ENCODE peak calls at places on chromosomes 12 and 14, in ten cellular contexts. One of them, this sample, is unnamed.

GRCh38 chr12:131011165-131012079 is 57.7 kb downstream of the ADGRD1 start:
- DNase-seq in pancreas: no peak
- DNase-seq in ascending aorta: no peak
- DNase-seq in fibroblast of lung: no peak
- DNase-seq in thoracic aorta: no peak
- DNase-seq in naive thymus-derived CD4-positive, alpha-beta T cell: no peak
- DNase-seq in tibial artery: peak; percentile 75
- DNase-seq in heart left ventricle: no peak
- DNase-seq in kidney: no peak
- DNase-seq in cardiac muscle cell: peak; percentile 4
- DNase-seq in this sample: no peak

GRCh38 chr12:108559748-108560147 is 1.2 kb downstream of the SART3 start:
- DNase-seq in heart left ventricle: no peak
- DNase-seq in naive thymus-derived CD4-positive, alpha-beta T cell: no peak
- DNase-seq in ascending aorta: no peak
- DNase-seq in tibial artery: no peak
- DNase-seq in kidney: no peak
- DNase-seq in cardiac muscle cell: no peak
- DNase-seq in fibroblast of lung: no peak
- DNase-seq in thoracic aorta: no peak
- DNase-seq in pancreas: no peak
- DNase-seq in this sample: no peak

GRCh38 chr12:131140069-131140435 is 186.3 kb downstream of the ADGRD1 start:
- DNase-seq in pancreas: no peak
- DNase-seq in cardiac muscle cell: no peak
- DNase-seq in tibial artery: no peak
- DNase-seq in kidney: no peak
- DNase-seq in heart left ventricle: no peak
- DNase-seq in ascending aorta: no peak
- DNase-seq in thoracic aorta: no peak
- DNase-seq in naive thymus-derived CD4-positive, alpha-beta T cell: no peak
- DNase-seq in fibroblast of lung: no peak
- DNase-seq in this sample: no peak

GRCh38 chr12:79725987-79726386 is 35.2 kb upstream of the PAWR start:
- DNase-seq in naive thymus-derived CD4-positive, alpha-beta T cell: no peak
- DNase-seq in fibroblast of lung: peak; percentile 88
- DNase-seq in pancreas: no peak
- DNase-seq in ascending aorta: no peak
- DNase-seq in kidney: no peak
- DNase-seq in heart left ventricle: no peak
- DNase-seq in thoracic aorta: no peak
- DNase-seq in tibial artery: no peak
- DNase-seq in cardiac muscle cell: peak; percentile 61
- DNase-seq in this sample: no peak

GRCh38 chr12:18551703-18552102 is 186.1 kb downstream of the PLCZ1 start:
- DNase-seq in ascending aorta: no peak
- DNase-seq in heart left ventricle: no peak
- DNase-seq in kidney: no peak
- DNase-seq in cardiac muscle cell: no peak
- DNase-seq in naive thymus-derived CD4-positive, alpha-beta T cell: no peak
- DNase-seq in fibroblast of lung: no peak
- DNase-seq in thoracic aorta: no peak
- DNase-seq in tibial artery: no peak
- DNase-seq in pancreas: no peak
- DNase-seq in this sample: no peak

GRCh38 chr14:67541448-67542387 is 8.6 kb downstream of the PLEKHH1 start:
- DNase-seq in tibial artery: no peak
- DNase-seq in ascending aorta: no peak
- DNase-seq in heart left ventricle: no peak
- DNase-seq in cardiac muscle cell: no peak
- DNase-seq in fibroblast of lung: no peak
- DNase-seq in naive thymus-derived CD4-positive, alpha-beta T cell: no peak
- DNase-seq in pancreas: peak; percentile 65
- DNase-seq in thoracic aorta: no peak
- DNase-seq in kidney: no peak
- DNase-seq in this sample: no peak

GRCh38 chr12:57883700-57884099 is 37.2 kb upstream of the CTDSP2 start:
- DNase-seq in thoracic aorta: no peak
- DNase-seq in naive thymus-derived CD4-positive, alpha-beta T cell: no peak
- DNase-seq in kidney: no peak
- DNase-seq in ascending aorta: no peak
- DNase-seq in heart left ventricle: no peak
- DNase-seq in tibial artery: no peak
- DNase-seq in cardiac muscle cell: no peak
- DNase-seq in pancreas: no peak
- DNase-seq in fibroblast of lung: no peak
- DNase-seq in this sample: no peak

GRCh38 chr12:71536939-71537622 is 97.5 kb downstream of the LGR5 start:
- DNase-seq in tibial artery: no peak
- DNase-seq in fibroblast of lung: no peak
- DNase-seq in heart left ventricle: no peak
- DNase-seq in ascending aorta: no peak
- DNase-seq in thoracic aorta: no peak
- DNase-seq in cardiac muscle cell: peak; percentile 3
- DNase-seq in kidney: no peak
- DNase-seq in naive thymus-derived CD4-positive, alpha-beta T cell: no peak
- DNase-seq in pancreas: no peak
- DNase-seq in this sample: no peak

GRCh38 chr12:64066052-64066451 is 156.0 kb downstream of the KICS2 start:
- DNase-seq in ascending aorta: no peak
- DNase-seq in tibial artery: no peak
- DNase-seq in heart left ventricle: no peak
- DNase-seq in pancreas: no peak
- DNase-seq in naive thymus-derived CD4-positive, alpha-beta T cell: no peak
- DNase-seq in kidney: no peak
- DNase-seq in fibroblast of lung: peak; percentile 25
- DNase-seq in thoracic aorta: no peak
- DNase-seq in cardiac muscle cell: no peak
- DNase-seq in this sample: no peak

GRCh38 chr14:89661392-89661791 is 244.4 kb upstream of the FOXN3 start:
- DNase-seq in ascending aorta: no peak
- DNase-seq in pancreas: no peak
- DNase-seq in fibroblast of lung: no peak
- DNase-seq in thoracic aorta: no peak
- DNase-seq in naive thymus-derived CD4-positive, alpha-beta T cell: no peak
- DNase-seq in kidney: no peak
- DNase-seq in heart left ventricle: no peak
- DNase-seq in tibial artery: no peak
- DNase-seq in cardiac muscle cell: no peak
- DNase-seq in this sample: no peak

GRCh38 chr12:49929581-49929980 is 21.0 kb upstream of the AQP2 start:
- DNase-seq in pancreas: no peak
- DNase-seq in cardiac muscle cell: no peak
- DNase-seq in tibial artery: no peak
- DNase-seq in naive thymus-derived CD4-positive, alpha-beta T cell: no peak
- DNase-seq in kidney: no peak
- DNase-seq in thoracic aorta: no peak
- DNase-seq in fibroblast of lung: no peak
- DNase-seq in heart left ventricle: no peak
- DNase-seq in ascending aorta: no peak
- DNase-seq in this sample: no peak

DNA sequence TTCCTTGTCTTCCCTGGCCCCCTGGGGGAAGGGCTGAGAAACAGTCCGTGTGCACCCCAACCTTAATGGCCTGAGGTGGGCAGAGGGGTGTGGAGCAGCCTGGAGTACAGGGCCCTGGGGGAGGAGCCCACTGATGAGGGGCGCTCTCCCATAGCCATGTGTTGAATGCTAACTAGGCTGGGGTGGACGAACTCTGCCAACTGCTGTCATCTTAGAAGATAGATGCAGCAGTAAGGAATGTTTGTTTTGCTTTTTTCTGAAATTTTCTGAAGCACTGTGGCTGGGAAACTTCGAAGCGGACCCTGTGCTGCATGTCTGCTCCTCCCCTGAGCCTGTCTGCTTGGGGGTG is 54.8 kb upstream of the SRSF5 start:
- DNase-seq in heart left ventricle: no peak
- DNase-seq in fibroblast of lung: peak; percentile 59
- DNase-seq in kidney: no peak
- DNase-seq in thoracic aorta: no peak
- DNase-seq in pancreas: no peak
- DNase-seq in ascending aorta: no peak
- DNase-seq in tibial artery: no peak
- DNase-seq in cardiac muscle cell: no peak
- DNase-seq in naive thymus-derived CD4-positive, alpha-beta T cell: no peak
- DNase-seq in this sample: no peak
- H3K4me1 ChIP-seq in heart left ventricle: peaks cover 37% of the 10 kb centered on the region
- H3K4me1 ChIP-seq in fibroblast of lung: peaks cover 19% of the 10 kb centered on the region
- H3K4me1 ChIP-seq in kidney: peaks cover 38% of the 10 kb centered on the region
- H3K4me1 ChIP-seq in thoracic aorta: peaks cover 33% of the 10 kb centered on the region
- H3K4me1 ChIP-seq in pancreas: peaks cover 24% of the 10 kb centered on the region
- H3K4me1 ChIP-seq in ascending aorta: peaks cover 38% of the 10 kb centered on the region
- H3K4me1 ChIP-seq in tibial artery: no peaks in the 10 kb centered on the region
- H3K4me1 ChIP-seq in cardiac muscle cell: peaks cover 37% of the 10 kb centered on the region
- H3K4me1 ChIP-seq in naive thymus-derived CD4-positive, alpha-beta T cell: peaks cover 18% of the 10 kb centered on the region
- H3K4me1 ChIP-seq in this sample: peaks cover 40% of the 10 kb centered on the region

GRCh38 chr12:24530689-24531088 is 418.2 kb downstream of the BCAT1 start:
- DNase-seq in heart left ventricle: no peak
- DNase-seq in ascending aorta: no peak
- DNase-seq in tibial artery: no peak
- DNase-seq in thoracic aorta: no peak
- DNase-seq in naive thymus-derived CD4-positive, alpha-beta T cell: no peak
- DNase-seq in cardiac muscle cell: no peak
- DNase-seq in pancreas: no peak
- DNase-seq in kidney: no peak
- DNase-seq in fibroblast of lung: no peak
- DNase-seq in this sample: no peak

GRCh38 chr12:24535334-24536019 is 413.4 kb downstream of the BCAT1 start:
- DNase-seq in ascending aorta: no peak
- DNase-seq in cardiac muscle cell: no peak
- DNase-seq in tibial artery: no peak
- DNase-seq in pancreas: no peak
- DNase-seq in heart left ventricle: no peak
- DNase-seq in fibroblast of lung: no peak
- DNase-seq in naive thymus-derived CD4-positive, alpha-beta T cell: no peak
- DNase-seq in kidney: no peak
- DNase-seq in thoracic aorta: no peak
- DNase-seq in this sample: no peak

GRCh38 chr12:24537241-24537860 is 411.6 kb downstream of the BCAT1 start:
- DNase-seq in heart left ventricle: no peak
- DNase-seq in fibroblast of lung: no peak
- DNase-seq in kidney: no peak
- DNase-seq in naive thymus-derived CD4-positive, alpha-beta T cell: no peak
- DNase-seq in tibial artery: no peak
- DNase-seq in ascending aorta: no peak
- DNase-seq in pancreas: no peak
- DNase-seq in cardiac muscle cell: peak; percentile 19
- DNase-seq in thoracic aorta: no peak
- DNase-seq in this sample: no peak

GRCh38 chr12:24533953-24534352 is 414.9 kb downstream of the BCAT1 start:
- DNase-seq in pancreas: no peak
- DNase-seq in naive thymus-derived CD4-positive, alpha-beta T cell: no peak
- DNase-seq in fibroblast of lung: no peak
- DNase-seq in cardiac muscle cell: no peak
- DNase-seq in heart left ventricle: no peak
- DNase-seq in kidney: no peak
- DNase-seq in thoracic aorta: no peak
- DNase-seq in ascending aorta: no peak
- DNase-seq in tibial artery: no peak
- DNase-seq in this sample: no peak

DNA sequence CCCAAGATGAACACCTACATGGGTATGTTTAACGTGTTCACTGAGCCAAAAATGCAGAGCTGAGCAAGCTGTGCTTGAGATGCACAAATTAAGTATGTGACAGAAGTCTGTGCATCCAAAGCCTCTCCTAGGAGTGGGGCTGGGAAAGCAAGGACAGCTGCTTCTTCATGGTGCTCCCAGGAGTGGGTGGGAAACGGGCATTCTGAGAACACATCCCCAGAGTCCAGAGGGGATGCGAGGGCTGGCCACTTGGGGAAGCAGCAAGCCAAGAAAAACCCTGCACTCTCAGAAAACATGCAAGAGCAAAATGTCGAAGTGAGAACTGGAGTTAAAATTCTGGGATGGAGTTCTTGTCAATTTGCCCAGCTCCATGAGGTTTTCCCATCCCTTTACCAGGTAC is 414.3 kb downstream of the BCAT1 start:
- DNase-seq in pancreas: no peak
- DNase-seq in heart left ventricle: peak; percentile 51
- DNase-seq in thoracic aorta: no peak
- DNase-seq in naive thymus-derived CD4-positive, alpha-beta T cell: no peak
- DNase-seq in tibial artery: no peak
- DNase-seq in kidney: peak; percentile 77
- DNase-seq in fibroblast of lung: no peak
- DNase-seq in ascending aorta: no peak
- DNase-seq in cardiac muscle cell: no peak
- DNase-seq in this sample: no peak
- H3K4me1 ChIP-seq in pancreas: no peaks in the 10 kb centered on the region
- H3K4me1 ChIP-seq in heart left ventricle: no peaks in the 10 kb centered on the region
- H3K4me1 ChIP-seq in thoracic aorta: peaks cover 31% of the 10 kb centered on the region
- H3K4me1 ChIP-seq in naive thymus-derived CD4-positive, alpha-beta T cell: no peaks in the 10 kb centered on the region
- H3K4me1 ChIP-seq in tibial artery: no peaks in the 10 kb centered on the region
- H3K4me1 ChIP-seq in kidney: peaks cover 2% of the 10 kb centered on the region
- H3K4me1 ChIP-seq in fibroblast of lung: peaks cover 17% of the 10 kb centered on the region
- H3K4me1 ChIP-seq in ascending aorta: peaks cover 31% of the 10 kb centered on the region
- H3K4me1 ChIP-seq in cardiac muscle cell: peaks cover 10% of the 10 kb centered on the region
- H3K4me1 ChIP-seq in this sample: no peaks in the 10 kb centered on the region

DNA sequence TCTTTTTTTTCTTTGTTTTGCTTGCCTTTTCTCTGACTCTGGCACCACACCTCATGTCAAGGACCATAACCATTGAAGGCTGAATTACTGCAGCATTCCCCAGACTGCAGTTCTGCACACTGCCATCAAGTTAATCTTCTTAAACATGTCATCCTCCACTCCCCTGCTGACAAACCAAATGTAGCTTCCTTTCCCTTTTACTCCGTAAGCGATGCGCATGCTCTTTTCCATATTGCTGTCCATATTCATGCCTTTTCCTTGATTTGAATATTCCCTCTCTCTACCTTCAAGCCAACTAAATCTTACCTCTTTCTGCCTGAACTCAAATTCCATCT is 13.6 kb downstream of the GPX2 start:
- DNase-seq in fibroblast of lung: no peak
- DNase-seq in ascending aorta: no peak
- DNase-seq in thoracic aorta: no peak
- DNase-seq in naive thymus-derived CD4-positive, alpha-beta T cell: no peak
- DNase-seq in heart left ventricle: no peak
- DNase-seq in kidney: no peak
- DNase-seq in cardiac muscle cell: no peak
- DNase-seq in tibial artery: no peak
- DNase-seq in pancreas: no peak
- DNase-seq in this sample: no peak
- H3K4me1 ChIP-seq in fibroblast of lung: no peaks in the 10 kb centered on the region
- H3K4me1 ChIP-seq in ascending aorta: peaks cover 28% of the 10 kb centered on the region
- H3K4me1 ChIP-seq in thoracic aorta: peaks cover 29% of the 10 kb centered on the region
- H3K4me1 ChIP-seq in naive thymus-derived CD4-positive, alpha-beta T cell: peaks cover 40% of the 10 kb centered on the region
- H3K4me1 ChIP-seq in heart left ventricle: no peaks in the 10 kb centered on the region
- H3K4me1 ChIP-seq in kidney: no peaks in the 10 kb centered on the region
- H3K4me1 ChIP-seq in cardiac muscle cell: peaks cover 6% of the 10 kb centered on the region
- H3K4me1 ChIP-seq in tibial artery: no peaks in the 10 kb centered on the region
- H3K4me1 ChIP-seq in pancreas: no peaks in the 10 kb centered on the region
- H3K4me1 ChIP-seq in this sample: peaks cover 26% of the 10 kb centered on the region

DNA sequence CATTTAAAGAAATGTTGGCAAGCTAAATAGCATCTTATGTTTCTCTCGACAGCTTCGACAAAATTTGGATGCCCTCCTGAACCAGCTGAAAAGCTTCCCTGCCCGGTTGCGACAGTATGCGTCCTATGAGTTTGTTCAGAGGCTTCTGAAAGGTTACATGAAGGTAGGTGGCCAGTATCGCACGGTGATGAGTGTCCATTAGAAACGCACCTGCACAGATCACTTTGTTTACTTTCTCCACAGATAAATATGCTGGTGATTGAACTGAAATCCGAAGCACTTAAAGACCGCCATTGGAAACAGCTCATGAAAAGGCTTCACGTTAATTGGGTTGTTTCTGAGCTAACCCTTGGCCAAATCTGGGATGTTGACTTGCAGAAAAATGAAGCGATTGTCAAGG is 36.5 kb downstream of the DYNC1H1 start:
- DNase-seq in kidney: no peak
- DNase-seq in thoracic aorta: no peak
- DNase-seq in ascending aorta: no peak
- DNase-seq in naive thymus-derived CD4-positive, alpha-beta T cell: no peak
- DNase-seq in pancreas: no peak
- DNase-seq in fibroblast of lung: no peak
- DNase-seq in cardiac muscle cell: no peak
- DNase-seq in heart left ventricle: no peak
- DNase-seq in tibial artery: no peak
- DNase-seq in this sample: no peak
- H3K4me1 ChIP-seq in kidney: no peaks in the 10 kb centered on the region
- H3K4me1 ChIP-seq in thoracic aorta: no peaks in the 10 kb centered on the region
- H3K4me1 ChIP-seq in ascending aorta: no peaks in the 10 kb centered on the region
- H3K4me1 ChIP-seq in naive thymus-derived CD4-positive, alpha-beta T cell: no peaks in the 10 kb centered on the region
- H3K4me1 ChIP-seq in pancreas: no peaks in the 10 kb centered on the region
- H3K4me1 ChIP-seq in fibroblast of lung: no peaks in the 10 kb centered on the region
- H3K4me1 ChIP-seq in cardiac muscle cell: no peaks in the 10 kb centered on the region
- H3K4me1 ChIP-seq in heart left ventricle: no peaks in the 10 kb centered on the region
- H3K4me1 ChIP-seq in tibial artery: no peaks in the 10 kb centered on the region
- H3K4me1 ChIP-seq in this sample: no peaks in the 10 kb centered on the region

This sample was measured in MM.1S.